ENCODE peak calls at places on chromosomes 16 and 17, in six cellular contexts. Y is fibroblast of lung, X is colonic mucosa, L is upper lobe of right lung, V is PC-3, T is dorsolateral prefrontal cortex. A is an unnamed sample.

GRCh38 chr17:55056530-55056929 is 88.0 kb downstream of the STXBP4 start:
- DNase-seq in Y (peak; percentile 30), X (peak; percentile 18), L (no peak), V (peak; percentile 91), T (no peak), A (no peak)

GRCh38 chr17:62126292-62126691 is 61.2 kb upstream of the MED13 start:
- DNase-seq in Y (no peak), X (no peak), L (no peak), V (no peak), T (no peak), A (no peak)

GRCh38 chr16:17205279-17206139 is 265.3 kb downstream of the XYLT1 start:
- DNase-seq in Y (peak; percentile 57), X (no peak), L (no peak), V (no peak), T (no peak), A (no peak)

GRCh38 chr16:70703041-70703834 is 17.4 kb upstream of the MTSS2 start:
- DNase-seq in Y (peak; percentile 93), X (no peak), L (no peak), V (no peak), T (peak; percentile 73), A (no peak)

GRCh38 chr16:55502801-55503366 is 6.0 kb upstream of the LPCAT2 start:
- DNase-seq in Y (peak; percentile 97), X (peak; percentile 96), L (peak; percentile 84), V (peak; percentile 57), T (peak; percentile 88), A (peak; percentile 34)

GRCh38 chr17:39753514-39754160 is 15.9 kb downstream of the GRB7 start:
- DNase-seq in Y (no peak), X (peak; percentile 67), L (no peak), V (peak; percentile 25), T (no peak), A (peak; percentile 18)

GRCh38 chr16:28990375-28991040 is 5.7 kb downstream of the LAT start:
- DNase-seq in Y (no peak), X (no peak), L (no peak), V (no peak), T (no peak), A (no peak)

GRCh38 chr16:17564856-17565255 is 94.1 kb upstream of the XYLT1 start:
- DNase-seq in Y (no peak), X (no peak), L (no peak), V (no peak), T (no peak), A (no peak)

GRCh38 chr17:74354123-74354522 is 7.5 kb downstream of the BTBD17 start:
- DNase-seq in Y (peak; percentile 7), X (peak; percentile 58), L (peak; percentile 79), V (peak; percentile 44), T (no peak), A (no peak)

GRCh38 chr17:17784599-17785264 is 52.1 kb downstream of the SREBF1 start:
- DNase-seq in Y (no peak), X (no peak), L (no peak), V (peak; percentile 36), T (no peak), A (no peak)

GRCh38 chr17:68682913-68683312 is 81.7 kb upstream of the FAM20A start:
- DNase-seq in Y (no peak), X (no peak), L (no peak), V (no peak), T (no peak), A (no peak)

GRCh38 chr17:57517519-57518342 is 227.4 kb downstream of the CCDC182 start:
- DNase-seq in Y (no peak), X (no peak), L (no peak), V (no peak), T (no peak), A (no peak)

GRCh38 chr17:55086635-55087058 is 118.1 kb downstream of the STXBP4 start:
- DNase-seq in Y (peak; percentile 86), X (no peak), L (no peak), V (peak; percentile 91), T (no peak), A (no peak)

GRCh38 chr17:45228985-45229517 is 7.4 kb downstream of the FMNL1 start:
- DNase-seq in Y (peak; percentile 84), X (peak; percentile 76), L (peak; percentile 94), V (peak; percentile 77), T (no peak), A (peak; percentile 94)

GRCh38 chr16:62077998-62078397 is 41.8 kb upstream of the CDH8 start:
- DNase-seq in Y (no peak), X (no peak), L (no peak), V (peak; percentile 23), T (peak; percentile 4), A (no peak)

GRCh38 chr17:2438823-2439222 is 38.0 kb upstream of the MNT start:
- DNase-seq in Y (peak; percentile 85), X (no peak), L (no peak), V (no peak), T (no peak), A (no peak)

GRCh38 chr16:69150146-69150865 is 17.9 kb downstream of the UTP4 start:
- DNase-seq in Y (peak; percentile 58), X (peak; percentile 74), L (no peak), V (peak; percentile 74), T (peak; percentile 66), A (peak; percentile 45)

GRCh38 chr17:21089933-21090888 is 36.6 kb upstream of the DHRS7B start:
- DNase-seq in Y (no peak), X (no peak), L (no peak), V (no peak), T (no peak), A (no peak)

GRCh38 chr17:10136258-10136981 is 62.0 kb downstream of the GAS7 start:
- DNase-seq in Y (no peak), X (no peak), L (no peak), V (no peak), T (no peak), A (no peak)

GRCh38 chr17:2595736-2596135 is 2.3 kb downstream of the PAFAH1B1 start:
- DNase-seq in Y (peak; percentile 12), X (no peak), L (no peak), V (no peak), T (no peak), A (no peak)

DNA sequence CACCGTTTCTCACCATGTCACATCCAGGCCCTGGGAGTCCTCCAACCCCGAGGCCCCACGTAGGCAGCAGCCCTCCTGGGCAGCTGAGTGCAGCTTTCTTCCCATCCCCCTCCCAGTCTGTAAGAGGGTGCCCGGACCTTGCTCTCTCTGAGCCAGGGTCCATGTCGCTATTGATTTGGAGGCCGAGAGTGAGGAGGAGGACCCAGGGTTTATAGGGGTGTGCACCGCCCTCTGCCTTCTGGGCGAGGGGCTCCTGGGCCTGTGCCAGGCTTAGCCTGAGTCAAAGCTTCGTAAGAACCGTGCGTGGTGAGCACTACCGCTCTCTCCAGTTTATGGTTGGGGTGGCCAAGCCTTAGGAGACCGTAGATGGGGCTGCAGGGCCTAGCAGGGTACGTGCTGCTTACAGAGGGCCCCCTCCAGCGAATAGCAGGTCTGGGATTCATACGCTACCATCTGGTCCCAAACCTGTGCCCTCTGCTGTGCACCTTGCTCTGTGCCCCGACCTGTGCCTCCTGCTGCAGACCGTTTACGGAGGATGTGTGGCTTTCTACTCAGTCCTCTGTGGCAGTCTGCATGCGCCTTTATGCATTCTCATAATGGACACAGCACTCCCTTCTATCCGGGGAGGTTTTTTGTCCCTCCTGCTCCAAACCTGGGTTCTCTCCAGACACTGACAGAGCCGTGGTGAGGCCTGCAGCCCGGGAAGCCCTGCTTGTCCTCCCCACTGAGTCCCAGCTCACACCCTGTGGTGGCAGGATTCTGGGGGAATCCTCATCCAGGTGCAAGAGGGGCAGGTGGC is 54.7 kb downstream of the PGS1 start:
- DNase-seq in Y (no peak), X (no peak), L (no peak), V (no peak), T (no peak), A (no peak)
- H3K27ac ChIP-seq in Y (no peak overlapping the region), X (no peak overlapping the region), L (no peak overlapping the region), V (no peak overlapping the region), T (peak overlapping the region; percentile 82), A (no peak overlapping the region)

DNA sequence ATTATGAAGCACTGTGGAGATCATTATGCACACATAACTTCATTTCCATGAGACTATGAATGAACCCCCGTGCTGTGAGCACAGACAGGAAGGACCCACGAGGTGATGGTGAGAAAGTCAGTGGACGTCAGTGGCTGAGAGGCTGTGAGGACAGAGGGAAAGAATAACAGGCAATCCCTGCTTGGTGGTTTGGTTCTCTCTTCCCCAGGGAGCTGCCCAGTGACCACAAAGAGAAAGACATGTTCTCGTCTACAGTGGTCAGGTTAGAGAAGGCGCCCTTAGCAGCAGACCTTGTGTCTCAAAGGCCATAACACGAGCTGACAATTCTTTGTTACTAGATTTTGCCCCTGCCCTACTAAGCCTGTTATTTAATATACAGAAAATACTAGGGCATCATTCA is 609.2 kb downstream of the TOX3 start:
- DNase-seq in Y (no peak), X (no peak), L (no peak), V (no peak), T (no peak), A (no peak)
- TF ChIP-seq CTCF in Y (no peak), X (no peak), L (no peak), V (no peak), T (no peak), A (no peak)

DNA sequence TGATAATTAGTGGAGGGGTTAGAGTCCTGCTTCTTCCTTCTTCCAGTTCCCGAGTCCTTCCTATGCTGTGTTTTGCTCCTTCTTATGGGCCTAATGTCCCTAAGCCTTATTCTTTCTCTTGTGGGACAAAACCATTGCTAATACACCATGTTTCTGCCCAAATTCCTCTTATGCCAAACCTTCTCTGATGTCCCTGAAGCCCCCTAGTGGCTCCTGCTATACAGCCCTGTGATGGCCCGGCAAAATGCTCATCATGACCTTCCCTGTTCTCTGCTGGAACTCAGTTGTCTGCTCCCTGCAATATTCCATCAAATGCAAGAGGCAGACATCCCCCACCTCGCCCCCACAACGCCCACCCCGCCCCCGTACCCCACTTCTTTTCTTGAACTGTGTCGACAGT is 171.6 kb downstream of the CDH11 start:
- DNase-seq in Y (no peak), X (no peak), L (no peak), V (no peak), T (no peak), A (no peak)
- H3K27ac ChIP-seq in Y (no peak overlapping the region), X (no peak overlapping the region), L (no peak overlapping the region), V (no peak overlapping the region), T (no peak overlapping the region), A (no peak overlapping the region)

DNA sequence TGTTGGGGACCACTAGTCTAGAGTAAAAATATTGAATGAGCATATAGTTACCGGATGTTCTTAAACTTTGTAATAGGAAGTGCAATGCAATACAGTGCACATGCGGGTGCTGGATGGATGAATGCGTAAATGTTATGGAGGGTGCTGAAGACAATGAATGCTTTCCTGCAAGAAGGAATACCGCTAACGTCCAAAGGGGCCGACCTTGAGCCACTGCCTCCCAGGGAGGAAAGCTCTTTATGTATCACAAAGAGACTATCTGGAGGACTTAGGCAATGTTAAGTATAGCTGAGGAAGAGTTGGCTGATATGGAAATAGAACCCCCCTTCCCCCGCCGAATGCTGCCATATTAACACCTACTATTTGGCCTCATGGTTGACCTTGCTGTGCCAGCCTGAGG is 27.5 kb upstream of the SHCBP1 start:
- DNase-seq in Y (no peak), X (no peak), L (no peak), V (no peak), T (no peak), A (no peak)
- TF ChIP-seq CTCF in Y (peak; percentile 7), X (no peak), L (no peak), V (no peak), T (no peak), A (no peak)

GRCh38 chr17:78272181-78272913 is 40.9 kb downstream of the TMEM235 start:
- DNase-seq in Y (peak; percentile 46), X (peak; percentile 70), L (peak; percentile 89), V (peak; percentile 47), T (peak; percentile 48), A (peak; percentile 83)
- H3K27ac ChIP-seq in Y (no peak overlapping the region), X (no peak overlapping the region), L (peak overlapping the region; percentile 47), V (no peak overlapping the region), T (no peak overlapping the region), A (peak overlapping the region; percentile 59)

A was measured in RWPE1.